ENCODE peak calls at places on chromosomes 11 and 22, in six cellular contexts. Y, S, I, M, O and X are unnamed samples. For H3K4me1, the result is how much of the 10 kb centered on the place peaks cover.

GRCh38 chr22:37276771-37277170 is 5.5 kb upstream of the CYTH4 start:
- DNase-seq in O (peak), Y (no peak), S (no peak), I (no peak), M (peak), X (peak)

GRCh38 chr11:17991799-17992433 is 20.9 kb downstream of the SERGEF start:
- DNase-seq in S (no peak), M (peak), I (peak), O (no peak), Y (peak), X (no peak)

GRCh38 chr11:2179516-2179915 is 7.9 kb upstream of the TH start:
- DNase-seq in I (no peak), Y (no peak), O (no peak), S (no peak), M (no peak), X (no peak)

GRCh38 chr11:26993965-26994446 is at the start of gene FIBIN:
- DNase-seq in O (peak), M (peak), S (peak), I (peak), Y (no peak), X (peak)

GRCh38 chr11:131827440-131827839 is 457.0 kb downstream of the NTM start:
- DNase-seq in S (no peak), M (no peak), I (no peak), O (no peak), Y (no peak), X (no peak)

GRCh38 chr11:23563591-23563990 is 703.3 kb upstream of the CCDC179 start:
- DNase-seq in O (no peak), Y (no peak), M (no peak), S (no peak), I (no peak), X (no peak)

GRCh38 chr11:110349109-110349996 is 52.9 kb upstream of the RDX start:
- DNase-seq in M (no peak), O (no peak), S (no peak), I (no peak), Y (no peak), X (no peak)

GRCh38 chr22:26513852-26514251 is 1.6 kb upstream of the TFIP11 start:
- DNase-seq in M (no peak), S (no peak), I (no peak), Y (no peak), O (no peak), X (no peak)

GRCh38 chr11:60951611-60951908 is 416 bp downstream of the SLC15A3 start:
- DNase-seq in Y (no peak), I (no peak), O (no peak), S (peak), M (no peak), X (no peak)

GRCh38 chr11:3914807-3915206 is 59.3 kb downstream of the STIM1 start:
- DNase-seq in O (no peak), M (no peak), I (no peak), S (no peak), Y (no peak), X (no peak)

GRCh38 chr22:50314081-50314454 is 6.6 kb upstream of the PLXNB2 start:
- DNase-seq in Y (no peak), M (no peak), I (no peak), O (no peak), S (no peak), X (no peak)

GRCh38 chr11:13134886-13135285 is 125.8 kb downstream of the RASSF10 start:
- DNase-seq in M (no peak), S (no peak), I (no peak), Y (no peak), O (no peak), X (no peak)

GRCh38 chr22:20574920-20575353 is 67.5 kb downstream of the MED15 start:
- DNase-seq in S (no peak), M (no peak), O (peak), I (no peak), Y (no peak), X (no peak)

GRCh38 chr11:101586965-101587364 is 3.2 kb upstream of the TRPC6 start:
- DNase-seq in I (no peak), O (no peak), M (no peak), S (no peak), Y (no peak), X (no peak)

GRCh38 chr11:100936781-100937180 is 192.8 kb downstream of the PGR start:
- DNase-seq in Y (no peak), S (no peak), M (no peak), O (no peak), I (no peak), X (no peak)

GRCh38 chr22:48440673-48441552 is 1386.8 kb downstream of the BRD1 start:
- DNase-seq in S (no peak), O (no peak), Y (no peak), M (no peak), I (no peak), X (peak)

GRCh38 chr11:61480936-61481335 is 27.6 kb upstream of the LRRC10B start:
- DNase-seq in S (no peak), O (no peak), I (no peak), M (peak), Y (peak), X (no peak)

GRCh38 chr11:102680945-102681344 is 24.6 kb downstream of the MMP27 start:
- DNase-seq in Y (no peak), I (no peak), S (peak), O (no peak), M (no peak), X (no peak)

GRCh38 chr22:43424201-43424600 is 12.4 kb downstream of the MPPED1 start:
- DNase-seq in M (no peak), S (no peak), Y (no peak), O (no peak), I (no peak), X (no peak)

GRCh38 chr11:98566978-98567377 is 453.8 kb upstream of the CNTN5 start:
- DNase-seq in Y (no peak), I (no peak), O (no peak), M (no peak), S (no peak), X (no peak)

GRCh38 chr11:102197759-102198158 is 87.5 kb downstream of the YAP1 start:
- DNase-seq in O (no peak), I (no peak), M (peak), Y (no peak), S (peak), X (no peak)

GRCh38 chr22:37186997-37187522 is 987 bp downstream of the C1QTNF6 start:
- DNase-seq in Y (no peak), S (no peak), O (peak), I (no peak), M (no peak), X (no peak)

GRCh38 chr11:119721129-119722120 is 7.6 kb downstream of the NECTIN1 start:
- DNase-seq in O (no peak), S (no peak), M (peak), Y (no peak), I (no peak), X (no peak)

GRCh38 chr11:46632502-46632901 is 15.1 kb downstream of the ATG13 start:
- DNase-seq in M (no peak), S (no peak), O (no peak), Y (no peak), I (no peak), X (no peak)

GRCh38 chr22:46942816-46943783 is 180.7 kb downstream of the TBC1D22A start:
- DNase-seq in O (peak), I (no peak), Y (no peak), M (no peak), S (peak), X (peak)

GRCh38 chr11:69642549-69642912 is 1.6 kb downstream of the CCND1 start:
- DNase-seq in O (peak), I (no peak), Y (no peak), M (no peak), S (no peak), X (no peak)

GRCh38 chr11:69641681-69642548 is 959 bp downstream of the CCND1 start:
- DNase-seq in Y (no peak), I (no peak), M (peak), O (peak), S (no peak), X (peak)

GRCh38 chr11:69640260-69640994 is 529 bp upstream of the CCND1 start:
- DNase-seq in S (no peak), I (no peak), M (peak), Y (no peak), O (peak), X (peak)

GRCh38 chr11:69639843-69640242 is 1.1 kb upstream of the CCND1 start:
- DNase-seq in Y (no peak), S (no peak), M (no peak), I (no peak), O (no peak), X (no peak)

DNA sequence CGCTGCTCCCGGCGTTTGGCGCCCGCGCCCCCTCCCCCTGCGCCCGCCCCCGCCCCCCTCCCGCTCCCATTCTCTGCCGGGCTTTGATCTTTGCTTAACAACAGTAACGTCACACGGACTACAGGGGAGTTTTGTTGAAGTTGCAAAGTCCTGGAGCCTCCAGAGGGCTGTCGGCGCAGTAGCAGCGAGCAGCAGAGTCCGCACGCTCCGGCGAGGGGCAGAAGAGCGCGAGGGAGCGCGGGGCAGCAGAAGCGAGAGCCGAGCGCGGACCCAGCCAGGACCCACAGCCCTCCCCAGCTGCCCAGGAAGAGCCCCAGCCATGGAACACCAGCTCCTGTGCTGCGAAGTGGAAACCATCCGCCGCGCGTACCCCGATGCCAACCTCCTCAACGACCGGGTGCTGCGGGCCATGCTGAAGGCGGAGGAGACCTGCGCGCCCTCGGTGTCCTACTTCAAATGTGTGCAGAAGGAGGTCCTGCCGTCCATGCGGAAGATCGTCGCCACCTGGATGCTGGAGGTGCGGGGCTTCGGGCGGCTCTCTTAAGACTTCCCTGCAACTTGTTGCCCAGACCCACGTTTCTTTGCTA is at the start of gene CCND1:
- DNase-seq in O (peak), Y (no peak), I (no peak), M (peak), S (peak), X (peak)
- H3K4me1 ChIP-seq in O (under half), Y (under half), I (under half), M (under half), S (half or more), X (under half)

DNA sequence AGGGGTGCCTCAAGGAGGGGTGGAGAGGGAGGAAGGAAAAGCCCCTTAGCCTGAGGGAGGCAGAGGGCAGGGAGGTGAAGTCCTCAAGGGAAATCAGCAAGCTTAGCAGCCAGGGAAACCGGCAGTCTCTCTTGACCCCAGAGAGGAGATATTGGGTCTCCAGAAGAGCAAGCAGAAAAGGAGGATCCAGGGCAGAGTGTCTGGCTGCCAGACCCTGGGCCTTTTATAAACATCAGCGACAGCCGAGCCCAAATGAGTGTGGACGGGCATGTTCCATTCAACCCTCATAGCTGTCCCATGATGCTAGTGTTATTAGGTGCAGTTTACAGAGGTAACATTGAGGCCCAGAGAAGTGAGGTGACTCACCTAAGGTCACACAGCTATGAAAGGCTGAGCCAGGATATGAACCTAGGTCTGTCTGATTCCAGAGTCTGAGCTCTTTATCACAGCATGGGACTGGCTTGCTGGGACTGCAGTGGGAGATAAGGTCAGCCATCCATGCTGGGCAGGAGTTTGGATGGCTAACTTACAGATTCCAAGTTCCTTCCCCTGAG is 9.3 kb downstream of the PRDM11 start:
- DNase-seq in Y (no peak), O (peak), M (no peak), S (no peak), I (no peak), X (no peak)
- H3K4me1 ChIP-seq in Y (under half), O (under half), M (under half), S (under half), I (under half), X (under half)

GRCh38 chr22:39520874-39521857 is 804 bp downstream of the ATF4 start:
- DNase-seq in M (peak), I (peak), Y (peak), O (peak), S (peak), X (peak)
- H3K4me1 ChIP-seq in M (under half), I (under half), Y (under half), O (under half), S (half or more), X (under half)

GRCh38 chr22:45309422-45310227 is at the start of gene FAM118A:
- DNase-seq in I (peak), S (peak), M (peak), Y (peak), O (peak), X (peak)
- H3K4me1 ChIP-seq in I (under half), S (under half), M (under half), Y (under half), O (under half), X (under half)

GRCh38 chr11:73972620-73973449 is 9.8 kb downstream of the UCP2 start:
- DNase-seq in M (peak), S (no peak), O (peak), Y (no peak), I (no peak), X (peak)

GRCh38 chr11:73974611-73975478 is 7.8 kb downstream of the UCP2 start:
- DNase-seq in S (no peak), Y (no peak), O (peak), M (no peak), I (no peak), X (peak)

GRCh38 chr11:73976451-73977151 is 6.0 kb downstream of the UCP2 start:
- DNase-seq in S (no peak), Y (no peak), M (no peak), O (peak), I (no peak), X (peak)

GRCh38 chr11:73977856-73978519 is 4.7 kb downstream of the UCP2 start:
- DNase-seq in I (no peak), O (peak), M (no peak), Y (no peak), S (no peak), X (peak)

GRCh38 chr11:73975479-73975757 is 7.2 kb downstream of the UCP2 start:
- DNase-seq in M (no peak), Y (no peak), S (no peak), O (peak), I (no peak), X (peak)
- H3K4me1 ChIP-seq in M (under half), Y (under half), S (under half), O (under half), I (under half), X (under half)

GRCh38 chr11:65423516-65424199 is 1.1 kb downstream of the NEAT1 start:
- DNase-seq in Y (peak), O (peak), M (peak), S (peak), I (peak), X (peak)
- H3K4me1 ChIP-seq in Y (half or more), O (under half), M (under half), S (under half), I (under half), X (under half)

DNA sequence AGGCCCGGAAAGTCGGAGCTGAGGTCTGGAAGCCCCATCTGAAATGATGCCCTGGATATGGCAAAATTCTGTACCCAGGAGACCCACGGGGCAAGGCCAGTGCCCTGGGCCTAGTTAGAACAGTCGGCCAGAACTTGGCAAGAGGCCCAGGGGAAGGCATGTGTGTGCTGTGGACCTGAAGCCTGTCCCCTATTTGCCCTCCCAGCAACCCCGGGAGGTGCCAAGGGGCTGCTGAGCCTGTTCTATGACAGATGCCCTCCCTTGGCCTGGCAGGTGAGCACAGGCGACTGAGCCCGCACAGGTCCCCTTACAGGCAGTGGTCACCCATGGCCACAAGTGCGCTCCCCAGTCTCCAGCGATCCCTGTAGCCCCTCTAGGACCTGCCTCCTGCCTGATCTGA is 51.7 kb downstream of the NAT10 start:
- DNase-seq in Y (no peak), O (no peak), M (no peak), S (no peak), I (no peak), X (no peak)
- H3K4me1 ChIP-seq in Y (under half), O (under half), M (under half), S (under half), I (under half), X (under half)

DNA sequence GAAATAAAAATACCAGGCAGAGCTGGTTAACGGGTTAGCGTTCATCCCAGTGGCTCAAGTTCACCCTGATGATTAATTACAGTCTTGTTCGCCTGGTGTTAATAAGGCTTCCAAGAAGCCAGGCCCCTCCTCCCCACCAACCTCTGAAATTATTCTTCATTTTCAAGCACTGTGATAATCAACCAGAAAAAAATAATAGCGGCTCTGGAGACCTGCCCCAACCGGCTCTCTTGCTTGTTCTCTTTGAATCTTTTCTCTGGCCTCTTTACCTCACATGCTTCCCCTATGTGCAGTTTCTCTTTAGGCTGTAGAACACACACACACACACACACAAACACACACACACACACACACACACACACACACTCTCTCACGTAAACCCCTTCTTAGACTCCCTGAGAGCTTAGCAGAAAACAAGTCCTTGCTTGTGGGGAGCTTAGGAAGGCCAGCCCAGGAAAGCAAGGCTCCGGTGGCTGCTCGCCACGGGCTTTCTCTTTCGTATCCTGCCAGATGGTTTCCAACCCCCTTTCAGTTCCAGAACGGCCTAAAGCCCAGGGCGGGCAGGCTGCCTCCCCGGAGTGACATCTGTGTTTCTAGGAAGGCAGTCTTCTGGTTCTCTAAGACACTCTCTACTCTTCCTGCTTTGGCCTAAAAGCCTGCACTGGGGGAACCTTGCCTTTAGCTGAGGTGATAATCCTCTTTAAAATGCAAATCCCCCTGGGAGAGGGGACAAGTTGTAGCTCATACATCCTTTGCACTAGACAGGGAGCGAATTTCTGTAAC is 106.4 kb upstream of the SESN3 start:
- DNase-seq in Y (peak), M (peak), I (peak), O (peak), S (peak), X (peak)
- H3K4me1 ChIP-seq in Y (under half), M (under half), I (under half), O (under half), S (under half), X (under half)

GRCh38 chr11:65655570-65656332 is 7.0 kb downstream of the RELA start:
- DNase-seq in S (no peak), Y (no peak), M (peak), I (no peak), O (peak), X (no peak)

GRCh38 chr11:65657426-65657825 is 5.3 kb downstream of the RELA start:
- DNase-seq in Y (no peak), M (no peak), S (no peak), I (no peak), O (peak), X (peak)

GRCh38 chr11:65652511-65653228 is 10.0 kb downstream of the RELA start:
- DNase-seq in I (peak), Y (peak), M (peak), O (peak), S (peak), X (peak)

GRCh38 chr11:65653229-65654225 is 9.2 kb downstream of the RELA start:
- DNase-seq in M (no peak), I (peak), Y (no peak), S (no peak), O (peak), X (no peak)

DNA sequence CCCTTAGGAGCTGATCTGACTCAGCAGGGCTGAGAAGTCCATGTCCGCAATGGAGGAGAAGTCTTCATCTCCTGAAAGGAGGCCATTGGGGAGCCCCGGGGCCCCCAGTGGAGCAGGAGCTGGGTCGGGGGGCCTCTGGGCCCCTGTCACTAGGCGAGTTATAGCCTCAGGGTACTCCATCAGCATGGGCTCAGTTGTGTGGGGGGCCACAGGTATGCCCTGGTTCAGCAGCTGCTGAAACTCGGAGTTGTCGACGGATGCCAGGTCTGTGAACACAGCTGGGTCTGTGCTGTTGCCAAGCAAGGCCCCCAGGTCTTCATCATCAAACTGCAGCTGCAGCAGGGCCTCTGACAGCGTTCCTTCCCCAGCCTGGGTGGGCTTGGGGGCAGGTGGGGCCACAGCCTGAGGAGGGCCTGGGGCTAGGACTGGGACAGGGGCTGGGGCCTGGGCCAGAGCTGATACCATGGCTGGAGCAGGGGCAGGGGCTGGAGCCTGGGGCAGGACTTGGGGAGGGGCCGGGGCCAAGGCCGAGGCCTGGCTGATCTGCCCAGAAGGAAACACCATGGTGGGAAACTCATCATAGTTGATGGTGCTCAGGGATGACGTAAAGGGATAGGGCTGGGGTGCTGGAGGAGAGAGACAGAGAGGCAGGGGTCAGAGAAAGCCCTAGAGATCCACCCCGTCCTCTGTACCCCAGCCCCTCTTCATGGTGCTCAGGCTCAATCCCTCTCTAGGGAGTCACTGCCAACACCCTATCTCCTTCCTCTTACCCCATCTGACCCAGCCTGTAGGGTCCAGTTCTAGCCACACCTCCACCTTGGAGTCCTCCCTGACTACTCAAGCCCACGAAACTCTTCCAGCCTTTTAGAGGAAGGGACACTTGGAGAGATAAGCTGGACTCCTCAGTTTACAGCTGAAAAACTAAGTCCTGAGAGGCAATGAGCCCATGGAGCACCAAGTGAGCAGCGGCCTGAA is 8.1 kb downstream of the RELA start:
- DNase-seq in I (peak), Y (no peak), O (peak), M (peak), S (no peak), X (peak)
- H3K4me1 ChIP-seq in I (under half), Y (under half), O (under half), M (under half), S (under half), X (under half)